ENCODE peak calls at places on chromosomes 13 and 19, in nine cellular contexts. One of them, this sample, is unnamed.

GRCh38 chr19:37932985-37933953 is 26.3 kb downstream of the SIPA1L3 start:
- DNase-seq in colonic mucosa: peak
- DNase-seq in AG04449: no peak
- DNase-seq in effector memory CD4-positive, alpha-beta T cell: no peak
- DNase-seq in testis: no peak
- DNase-seq in PC-3: peak
- DNase-seq in kidney epithelial cell: peak
- DNase-seq in HCT116: no peak
- DNase-seq in ascending aorta: no peak
- DNase-seq in this sample: no peak

GRCh38 chr13:110014719-110015118 is 228.3 kb upstream of the IRS2 start:
- DNase-seq in colonic mucosa: no peak
- DNase-seq in AG04449: no peak
- DNase-seq in effector memory CD4-positive, alpha-beta T cell: no peak
- DNase-seq in testis: no peak
- DNase-seq in PC-3: peak
- DNase-seq in kidney epithelial cell: no peak
- DNase-seq in HCT116: no peak
- DNase-seq in ascending aorta: no peak
- DNase-seq in this sample: no peak

GRCh38 chr19:40284501-40285352 is at the start of gene AKT2:
- DNase-seq in colonic mucosa: no peak
- DNase-seq in AG04449: no peak
- DNase-seq in effector memory CD4-positive, alpha-beta T cell: peak
- DNase-seq in testis: peak
- DNase-seq in PC-3: no peak
- DNase-seq in kidney epithelial cell: no peak
- DNase-seq in HCT116: no peak
- DNase-seq in ascending aorta: no peak
- DNase-seq in this sample: peak

GRCh38 chr13:91141619-91142061 is 205.8 kb upstream of the MIR17HG start:
- DNase-seq in colonic mucosa: no peak
- DNase-seq in AG04449: no peak
- DNase-seq in effector memory CD4-positive, alpha-beta T cell: no peak
- DNase-seq in testis: no peak
- DNase-seq in PC-3: no peak
- DNase-seq in kidney epithelial cell: no peak
- DNase-seq in HCT116: no peak
- DNase-seq in ascending aorta: no peak
- DNase-seq in this sample: no peak

GRCh38 chr19:53019684-53020083 is 6.0 kb downstream of the ERVV-1 start:
- DNase-seq in colonic mucosa: peak
- DNase-seq in AG04449: no peak
- DNase-seq in effector memory CD4-positive, alpha-beta T cell: no peak
- DNase-seq in testis: peak
- DNase-seq in PC-3: no peak
- DNase-seq in kidney epithelial cell: no peak
- DNase-seq in HCT116: peak
- DNase-seq in ascending aorta: no peak
- DNase-seq in this sample: no peak

GRCh38 chr19:50475101-50475568 is 1.2 kb upstream of the EMC10 start:
- DNase-seq in colonic mucosa: no peak
- DNase-seq in AG04449: no peak
- DNase-seq in effector memory CD4-positive, alpha-beta T cell: no peak
- DNase-seq in testis: no peak
- DNase-seq in PC-3: no peak
- DNase-seq in kidney epithelial cell: no peak
- DNase-seq in HCT116: no peak
- DNase-seq in ascending aorta: no peak
- DNase-seq in this sample: no peak

GRCh38 chr13:28313579-28313978 is 175.2 kb downstream of the PAN3 start:
- DNase-seq in colonic mucosa: no peak
- DNase-seq in AG04449: no peak
- DNase-seq in effector memory CD4-positive, alpha-beta T cell: no peak
- DNase-seq in testis: no peak
- DNase-seq in PC-3: no peak
- DNase-seq in kidney epithelial cell: no peak
- DNase-seq in HCT116: peak
- DNase-seq in ascending aorta: no peak
- DNase-seq in this sample: peak

GRCh38 chr13:38046049-38046376 is 176.4 kb upstream of the TRPC4 start:
- DNase-seq in colonic mucosa: no peak
- DNase-seq in AG04449: no peak
- DNase-seq in effector memory CD4-positive, alpha-beta T cell: no peak
- DNase-seq in testis: no peak
- DNase-seq in PC-3: no peak
- DNase-seq in kidney epithelial cell: no peak
- DNase-seq in HCT116: no peak
- DNase-seq in ascending aorta: no peak
- DNase-seq in this sample: no peak

GRCh38 chr19:11987405-11988231 is 22.8 kb downstream of the ZNF763 start:
- DNase-seq in colonic mucosa: peak
- DNase-seq in AG04449: no peak
- DNase-seq in effector memory CD4-positive, alpha-beta T cell: peak
- DNase-seq in testis: peak
- DNase-seq in PC-3: peak
- DNase-seq in kidney epithelial cell: peak
- DNase-seq in HCT116: peak
- DNase-seq in ascending aorta: peak
- DNase-seq in this sample: peak

GRCh38 chr13:61029064-61029463 is 386.6 kb downstream of the PCDH20 start:
- DNase-seq in colonic mucosa: no peak
- DNase-seq in AG04449: no peak
- DNase-seq in effector memory CD4-positive, alpha-beta T cell: no peak
- DNase-seq in testis: no peak
- DNase-seq in PC-3: peak
- DNase-seq in kidney epithelial cell: no peak
- DNase-seq in HCT116: no peak
- DNase-seq in ascending aorta: no peak
- DNase-seq in this sample: no peak

GRCh38 chr13:50323440-50324070 is 308.3 kb downstream of the KCNRG start:
- DNase-seq in colonic mucosa: no peak
- DNase-seq in AG04449: peak
- DNase-seq in effector memory CD4-positive, alpha-beta T cell: no peak
- DNase-seq in testis: no peak
- DNase-seq in PC-3: peak
- DNase-seq in kidney epithelial cell: peak
- DNase-seq in HCT116: peak
- DNase-seq in ascending aorta: no peak
- DNase-seq in this sample: no peak

GRCh38 chr13:107185889-107186288 is 618.0 kb upstream of the ARGLU1 start:
- DNase-seq in colonic mucosa: no peak
- DNase-seq in AG04449: no peak
- DNase-seq in effector memory CD4-positive, alpha-beta T cell: no peak
- DNase-seq in testis: no peak
- DNase-seq in PC-3: peak
- DNase-seq in kidney epithelial cell: peak
- DNase-seq in HCT116: no peak
- DNase-seq in ascending aorta: no peak
- DNase-seq in this sample: no peak

GRCh38 chr19:343941-344624 is 513 bp downstream of the MIER2 start:
- DNase-seq in colonic mucosa: no peak
- DNase-seq in AG04449: no peak
- DNase-seq in effector memory CD4-positive, alpha-beta T cell: no peak
- DNase-seq in testis: no peak
- DNase-seq in PC-3: no peak
- DNase-seq in kidney epithelial cell: no peak
- DNase-seq in HCT116: no peak
- DNase-seq in ascending aorta: no peak
- DNase-seq in this sample: no peak

GRCh38 chr19:16461630-16462051 is 10.1 kb downstream of the EPS15L1 start:
- DNase-seq in colonic mucosa: no peak
- DNase-seq in AG04449: no peak
- DNase-seq in effector memory CD4-positive, alpha-beta T cell: no peak
- DNase-seq in testis: no peak
- DNase-seq in PC-3: no peak
- DNase-seq in kidney epithelial cell: no peak
- DNase-seq in HCT116: no peak
- DNase-seq in ascending aorta: no peak
- DNase-seq in this sample: no peak

GRCh38 chr13:113835461-113836274 is 28.2 kb downstream of the GAS6 start:
- DNase-seq in colonic mucosa: no peak
- DNase-seq in AG04449: no peak
- DNase-seq in effector memory CD4-positive, alpha-beta T cell: no peak
- DNase-seq in testis: no peak
- DNase-seq in PC-3: peak
- DNase-seq in kidney epithelial cell: no peak
- DNase-seq in HCT116: no peak
- DNase-seq in ascending aorta: no peak
- DNase-seq in this sample: no peak

GRCh38 chr19:12997967-12998940 is 3.0 kb downstream of the NFIX start:
- DNase-seq in colonic mucosa: no peak
- DNase-seq in AG04449: no peak
- DNase-seq in effector memory CD4-positive, alpha-beta T cell: no peak
- DNase-seq in testis: no peak
- DNase-seq in PC-3: no peak
- DNase-seq in kidney epithelial cell: no peak
- DNase-seq in HCT116: no peak
- DNase-seq in ascending aorta: no peak
- DNase-seq in this sample: no peak

GRCh38 chr19:12994701-12995595 is at the start of gene NFIX:
- DNase-seq in colonic mucosa: peak
- DNase-seq in AG04449: no peak
- DNase-seq in effector memory CD4-positive, alpha-beta T cell: peak
- DNase-seq in testis: peak
- DNase-seq in PC-3: peak
- DNase-seq in kidney epithelial cell: no peak
- DNase-seq in HCT116: no peak
- DNase-seq in ascending aorta: no peak
- DNase-seq in this sample: no peak

GRCh38 chr19:12995596-12996541 is 594 bp downstream of the NFIX start:
- DNase-seq in colonic mucosa: peak
- DNase-seq in AG04449: no peak
- DNase-seq in effector memory CD4-positive, alpha-beta T cell: no peak
- DNase-seq in testis: no peak
- DNase-seq in PC-3: no peak
- DNase-seq in kidney epithelial cell: no peak
- DNase-seq in HCT116: no peak
- DNase-seq in ascending aorta: no peak
- DNase-seq in this sample: no peak

GRCh38 chr19:12997225-12997966 is 2.1 kb downstream of the NFIX start:
- DNase-seq in colonic mucosa: no peak
- DNase-seq in AG04449: no peak
- DNase-seq in effector memory CD4-positive, alpha-beta T cell: no peak
- DNase-seq in testis: no peak
- DNase-seq in PC-3: no peak
- DNase-seq in kidney epithelial cell: no peak
- DNase-seq in HCT116: no peak
- DNase-seq in ascending aorta: no peak
- DNase-seq in this sample: no peak

DNA sequence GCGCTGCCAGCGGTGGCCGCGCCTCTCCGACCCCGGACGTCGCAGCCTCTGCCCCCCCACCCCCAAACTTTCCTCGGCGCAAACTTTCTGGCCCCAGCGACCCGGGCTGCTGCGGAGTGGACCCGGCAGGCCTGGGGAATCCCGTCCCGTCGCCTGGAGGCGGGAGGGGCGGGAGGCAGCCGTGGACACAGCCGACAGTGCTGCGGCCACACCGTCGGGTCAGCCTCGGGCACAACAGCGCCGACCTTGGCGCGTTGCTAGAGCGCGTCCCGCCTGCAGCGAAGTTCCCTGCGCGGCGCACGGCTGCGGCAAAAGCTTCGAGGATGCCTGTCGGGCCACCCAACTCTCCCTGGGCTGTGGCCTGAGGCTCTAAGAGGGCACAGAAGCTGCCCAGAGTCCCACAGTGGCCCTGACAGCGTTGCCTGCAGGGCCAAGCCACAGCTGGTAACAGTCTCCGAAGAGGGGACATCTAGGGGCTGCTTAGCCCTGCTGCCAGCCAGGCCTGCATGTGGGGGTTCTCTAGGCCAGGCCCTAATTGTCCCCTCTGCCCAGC is 1.3 kb downstream of the NFIX start:
- DNase-seq in colonic mucosa: no peak
- DNase-seq in AG04449: no peak
- DNase-seq in effector memory CD4-positive, alpha-beta T cell: no peak
- DNase-seq in testis: no peak
- DNase-seq in PC-3: peak
- DNase-seq in kidney epithelial cell: no peak
- DNase-seq in HCT116: no peak
- DNase-seq in ascending aorta: no peak
- DNase-seq in this sample: no peak
- H3K4me3 ChIP-seq in colonic mucosa: peak
- H3K4me3 ChIP-seq in AG04449: peak
- H3K4me3 ChIP-seq in effector memory CD4-positive, alpha-beta T cell: no peak
- H3K4me3 ChIP-seq in testis: peak
- H3K4me3 ChIP-seq in PC-3: peak
- H3K4me3 ChIP-seq in kidney epithelial cell: peak
- H3K4me3 ChIP-seq in HCT116: peak
- H3K4me3 ChIP-seq in ascending aorta: peak
- H3K4me3 ChIP-seq in this sample: no peak

GRCh38 chr19:18851673-18852325 is 20.0 kb downstream of the UPF1 start:
- DNase-seq in colonic mucosa: no peak
- DNase-seq in AG04449: no peak
- DNase-seq in effector memory CD4-positive, alpha-beta T cell: no peak
- DNase-seq in testis: no peak
- DNase-seq in PC-3: no peak
- DNase-seq in kidney epithelial cell: no peak
- DNase-seq in HCT116: no peak
- DNase-seq in ascending aorta: no peak
- DNase-seq in this sample: no peak
- H3K4me3 ChIP-seq in colonic mucosa: no peak
- H3K4me3 ChIP-seq in AG04449: no peak
- H3K4me3 ChIP-seq in effector memory CD4-positive, alpha-beta T cell: no peak
- H3K4me3 ChIP-seq in testis: no peak
- H3K4me3 ChIP-seq in PC-3: no peak
- H3K4me3 ChIP-seq in kidney epithelial cell: no peak
- H3K4me3 ChIP-seq in HCT116: no peak
- H3K4me3 ChIP-seq in ascending aorta: no peak
- H3K4me3 ChIP-seq in this sample: no peak

DNA sequence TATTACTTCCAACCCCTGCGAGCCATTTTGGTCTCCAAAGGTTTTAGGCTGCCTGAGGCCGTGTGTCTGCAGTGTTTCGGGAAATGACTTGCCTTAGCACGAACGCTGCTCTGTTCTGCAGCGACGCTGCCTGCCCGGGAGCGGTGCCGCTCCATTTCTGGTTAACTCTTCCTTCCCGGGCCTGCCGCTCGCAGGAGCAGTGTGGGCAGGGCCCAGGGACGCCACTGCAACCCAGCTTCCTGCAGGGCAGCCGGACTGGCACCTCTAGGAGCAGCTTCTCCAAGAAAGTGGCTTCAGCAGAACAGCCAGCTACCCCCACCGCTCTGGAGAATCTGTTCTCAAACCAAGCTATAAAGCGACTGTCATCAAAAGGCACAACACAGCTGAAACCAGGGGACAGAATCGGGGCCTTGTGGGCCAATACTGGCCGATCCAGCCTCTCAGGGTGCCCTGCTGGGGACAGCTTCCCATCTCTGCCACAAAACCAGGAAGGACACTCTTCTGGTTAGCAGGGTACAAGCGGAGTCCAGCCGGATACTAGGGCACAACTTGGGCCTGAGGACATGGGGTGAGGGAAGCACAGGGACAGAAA is 72.2 kb downstream of the KCTD15 start:
- DNase-seq in colonic mucosa: no peak
- DNase-seq in AG04449: no peak
- DNase-seq in effector memory CD4-positive, alpha-beta T cell: no peak
- DNase-seq in testis: peak
- DNase-seq in PC-3: no peak
- DNase-seq in kidney epithelial cell: no peak
- DNase-seq in HCT116: no peak
- DNase-seq in ascending aorta: no peak
- DNase-seq in this sample: no peak
- H3K4me3 ChIP-seq in colonic mucosa: no peak
- H3K4me3 ChIP-seq in AG04449: no peak
- H3K4me3 ChIP-seq in effector memory CD4-positive, alpha-beta T cell: no peak
- H3K4me3 ChIP-seq in testis: no peak
- H3K4me3 ChIP-seq in PC-3: no peak
- H3K4me3 ChIP-seq in kidney epithelial cell: no peak
- H3K4me3 ChIP-seq in HCT116: no peak
- H3K4me3 ChIP-seq in ascending aorta: peak
- H3K4me3 ChIP-seq in this sample: no peak

GRCh38 chr19:13001166-13001501 is 5.9 kb downstream of the NFIX start:
- DNase-seq in colonic mucosa: no peak
- DNase-seq in AG04449: no peak
- DNase-seq in effector memory CD4-positive, alpha-beta T cell: no peak
- DNase-seq in testis: no peak
- DNase-seq in PC-3: no peak
- DNase-seq in kidney epithelial cell: no peak
- DNase-seq in HCT116: no peak
- DNase-seq in ascending aorta: no peak
- DNase-seq in this sample: no peak
- H3K4me3 ChIP-seq in colonic mucosa: no peak
- H3K4me3 ChIP-seq in AG04449: no peak
- H3K4me3 ChIP-seq in effector memory CD4-positive, alpha-beta T cell: no peak
- H3K4me3 ChIP-seq in testis: no peak
- H3K4me3 ChIP-seq in PC-3: no peak
- H3K4me3 ChIP-seq in kidney epithelial cell: no peak
- H3K4me3 ChIP-seq in HCT116: no peak
- H3K4me3 ChIP-seq in ascending aorta: peak
- H3K4me3 ChIP-seq in this sample: no peak